ENCODE peak calls at places on chromosomes 6 and 20, in seven cellular contexts. A is left lung, U is posterior cingulate gyrus, Y is left cardiac atrium, O is neural progenitor cell, B is aorta, R is fibroblast of mammary gland. Z is an unnamed sample.

GRCh38 chr20:45293041-45294002 is 13.3 kb upstream of the RBPJL start:
- DNase-seq in A (peak), U (peak), Y (peak), O (peak), B (peak), R (peak), Z (peak)

GRCh38 chr6:80517525-80517924 is 411.1 kb downstream of the BCKDHB start:
- DNase-seq in A (no peak), U (no peak), Y (no peak), O (no peak), B (no peak), R (no peak), Z (no peak)

GRCh38 chr20:8043687-8044278 is 24.2 kb upstream of the TMX4 start:
- DNase-seq in A (no peak), U (no peak), Y (no peak), O (peak), B (no peak), R (peak), Z (peak)

GRCh38 chr20:13166006-13166405 is 55.1 kb upstream of the ISM1 start:
- DNase-seq in A (no peak), U (no peak), Y (no peak), O (no peak), B (no peak), R (no peak), Z (no peak)

GRCh38 chr20:43941476-43942212 is 27.0 kb downstream of the TOX2 start:
- DNase-seq in A (no peak), U (no peak), Y (no peak), O (no peak), B (no peak), R (peak), Z (no peak)

GRCh38 chr6:168385858-168386735 is 54.9 kb upstream of the SMOC2 start:
- DNase-seq in A (peak), U (no peak), Y (no peak), O (no peak), B (no peak), R (no peak), Z (no peak)

GRCh38 chr6:13513606-13514502 is 26.5 kb upstream of the GFOD1 start:
- DNase-seq in A (no peak), U (no peak), Y (no peak), O (no peak), B (no peak), R (no peak), Z (peak)

GRCh38 chr6:158717341-158718328 is 67.8 kb downstream of the SYTL3 start:
- DNase-seq in A (no peak), U (no peak), Y (no peak), O (no peak), B (no peak), R (no peak), Z (no peak)

GRCh38 chr6:7646394-7646793 is 56.4 kb downstream of the SNRNP48 start:
- DNase-seq in A (no peak), U (no peak), Y (no peak), O (no peak), B (no peak), R (peak), Z (no peak)

GRCh38 chr6:30875244-30876038 is 8.9 kb upstream of the DDR1 start:
- DNase-seq in A (no peak), U (no peak), Y (no peak), O (no peak), B (no peak), R (no peak), Z (peak)

GRCh38 chr6:5525209-5525608 is 263.9 kb downstream of the FARS2 start:
- DNase-seq in A (no peak), U (no peak), Y (no peak), O (no peak), B (no peak), R (peak), Z (no peak)

GRCh38 chr6:33610779-33611421 is 10.2 kb upstream of the ITPR3 start:
- DNase-seq in A (no peak), U (peak), Y (no peak), O (peak), B (no peak), R (no peak), Z (no peak)

GRCh38 chr20:20734475-20734948 is 22.1 kb upstream of the RALGAPA2 start:
- DNase-seq in A (no peak), U (no peak), Y (no peak), O (peak), B (no peak), R (no peak), Z (peak)